ENCODE peak calls at places on chromosomes 16 and 17, in eight cellular contexts. J is A673, P is fibroblast of lung, U is GM23248, Y is ascending aorta, Z is keratinocyte, K is body of pancreas, R is A549. W is an unnamed sample.

GRCh38 chr16:20883554-20884239 is 16.5 kb downstream of the DCUN1D3 start:
- DNase-seq in J (no peak), P (peak; percentile 42), U (no peak), Y (no peak), Z (no peak), K (no peak), R (no peak), W (no peak)

GRCh38 chr17:71251276-71251675 is 869.5 kb upstream of the SOX9 start:
- DNase-seq in J (no peak), P (peak; percentile 41), U (peak; percentile 20), Y (no peak), Z (no peak), K (no peak), R (no peak), W (no peak)

GRCh38 chr16:69779724-69780123 is 17.6 kb downstream of the WWP2 start:
- DNase-seq in J (no peak), P (no peak), U (no peak), Y (no peak), Z (no peak), K (no peak), R (no peak), W (no peak)

GRCh38 chr16:16108759-16109158 is 114.5 kb downstream of the ABCC6 start:
- DNase-seq in J (no peak), P (no peak), U (no peak), Y (no peak), Z (no peak), K (peak; percentile 34), R (no peak), W (no peak)

GRCh38 chr16:27317738-27318398 is 4.1 kb downstream of the IL4R start:
- DNase-seq in J (no peak), P (no peak), U (no peak), Y (no peak), Z (no peak), K (no peak), R (no peak), W (peak; percentile 38)

GRCh38 chr17:28807925-28808641 is 34.5 kb downstream of the FAM222B start:
- DNase-seq in J (peak; percentile 31), P (peak; percentile 93), U (peak; percentile 91), Y (no peak), Z (peak; percentile 35), K (peak; percentile 30), R (peak; percentile 78), W (no peak)

GRCh38 chr16:11604783-11605563 is 18.3 kb upstream of the LITAF start:
- DNase-seq in J (peak; percentile 26), P (peak; percentile 85), U (peak; percentile 76), Y (no peak), Z (no peak), K (peak; percentile 36), R (no peak), W (no peak)

GRCh38 chr16:84138824-84139627 is 6.0 kb downstream of the HSDL1 start:
- DNase-seq in J (peak; percentile 49), P (peak; percentile 54), U (peak; percentile 73), Y (no peak), Z (no peak), K (no peak), R (no peak), W (no peak)

GRCh38 chr16:57446530-57447141 is 549 bp downstream of the CIAPIN1 start:
- DNase-seq in J (peak; percentile 34), P (peak; percentile 20), U (peak; percentile 67), Y (no peak), Z (peak; percentile 30), K (peak; percentile 48), R (peak; percentile 29), W (no peak)

GRCh38 chr17:75515523-75516254 is at the start of gene CASKIN2:
- DNase-seq in J (peak; percentile 92), P (peak; percentile 91), U (peak; percentile 91), Y (peak; percentile 77), Z (no peak), K (peak; percentile 99), R (peak; percentile 94), W (peak; percentile 52)

GRCh38 chr17:49576121-49576905 is 642 bp downstream of the NXPH3 start:
- DNase-seq in J (peak; percentile 56), P (peak; percentile 20), U (peak; percentile 78), Y (no peak), Z (no peak), K (peak; percentile 34), R (peak; percentile 33), W (no peak)

GRCh38 chr17:67521773-67522069 is 144.6 kb downstream of the PITPNC1 start:
- DNase-seq in J (no peak), P (no peak), U (no peak), Y (no peak), Z (no peak), K (no peak), R (no peak), W (no peak)

GRCh38 chr17:10579270-10579669 is 29.8 kb upstream of the MYH2 start:
- DNase-seq in J (no peak), P (no peak), U (no peak), Y (no peak), Z (no peak), K (no peak), R (no peak), W (no peak)

GRCh38 chr16:81403601-81404391 is 40.8 kb upstream of the CMIP start:
- DNase-seq in J (peak; percentile 83), P (peak; percentile 60), U (peak; percentile 85), Y (peak; percentile 26), Z (peak; percentile 13), K (peak; percentile 86), R (peak; percentile 92), W (peak; percentile 65)

GRCh38 chr17:38735161-38735997 is 5.2 kb downstream of the CISD3 start:
- DNase-seq in J (peak; percentile 52), P (peak; percentile 38), U (peak; percentile 50), Y (no peak), Z (no peak), K (peak; percentile 70), R (peak; percentile 50), W (peak; percentile 41)

GRCh38 chr17:78293896-78294295 is 62.5 kb downstream of the TMEM235 start:
- DNase-seq in J (no peak), P (no peak), U (no peak), Y (no peak), Z (no peak), K (no peak), R (no peak), W (no peak)

GRCh38 chr17:81515530-81516041 is 3.0 kb upstream of the ACTG1 start:
- DNase-seq in J (no peak), P (no peak), U (no peak), Y (no peak), Z (no peak), K (no peak), R (no peak), W (no peak)

GRCh38 chr16:85390511-85391174 is 222.5 kb upstream of the GSE1 start:
- DNase-seq in J (peak; percentile 74), P (peak; percentile 94), U (peak; percentile 97), Y (no peak), Z (no peak), K (peak; percentile 50), R (peak; percentile 87), W (no peak)

GRCh38 chr16:12387786-12388185 is 411.3 kb downstream of the SNX29 start:
- DNase-seq in J (no peak), P (no peak), U (no peak), Y (no peak), Z (no peak), K (no peak), R (no peak), W (no peak)

GRCh38 chr17:42285346-42286050 is 2.8 kb upstream of the STAT5A start:
- DNase-seq in J (no peak), P (no peak), U (no peak), Y (no peak), Z (no peak), K (no peak), R (no peak), W (no peak)

GRCh38 chr16:27204232-27204915 is 1.0 kb downstream of the KDM8 start:
- DNase-seq in J (no peak), P (no peak), U (peak; percentile 65), Y (no peak), Z (no peak), K (no peak), R (no peak), W (no peak)

GRCh38 chr16:30663820-30664528 is 5.7 kb downstream of the FBRS start:
- DNase-seq in J (no peak), P (no peak), U (no peak), Y (no peak), Z (no peak), K (no peak), R (no peak), W (no peak)

GRCh38 chr16:49500211-49500610 is 126.6 kb downstream of the C16orf78 start:
- DNase-seq in J (no peak), P (no peak), U (no peak), Y (no peak), Z (no peak), K (no peak), R (no peak), W (no peak)

GRCh38 chr16:35154627-35155026 is 1695.2 kb downstream of the TP53TG3F start:
- DNase-seq in J (no peak), P (no peak), U (no peak), Y (no peak), Z (no peak), K (no peak), R (no peak), W (no peak)
- H3K9me3 ChIP-seq in J (peaks cover 41% of the 10 kb centered on the region), P (no peaks in the 10 kb centered on the region), U (peaks cover 4% of the 10 kb centered on the region), Y (no peaks in the 10 kb centered on the region), Z (no peaks in the 10 kb centered on the region), K (no peaks in the 10 kb centered on the region), R (no peaks in the 10 kb centered on the region), W (no peaks in the 10 kb centered on the region)

DNA sequence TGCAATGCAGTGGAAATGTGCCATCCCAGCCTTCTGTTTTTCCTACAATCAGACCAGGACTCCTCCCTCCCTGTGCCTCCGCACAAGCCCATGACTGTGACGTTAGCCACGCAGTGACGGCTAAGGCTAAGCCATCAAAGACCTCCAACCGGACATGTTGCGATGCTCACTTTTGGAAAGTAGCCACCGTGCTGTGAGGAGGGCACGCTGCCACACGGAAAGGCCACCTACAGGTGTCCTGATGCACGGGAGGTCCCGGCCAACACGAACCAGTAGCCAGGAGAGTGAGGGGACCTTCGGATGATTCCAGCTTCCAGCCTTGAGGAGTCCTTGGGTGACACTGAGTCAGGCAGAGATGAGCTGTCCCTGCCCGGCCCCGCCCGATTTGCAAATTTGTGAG is 53.9 kb downstream of the FOXL1 start:
- DNase-seq in J (no peak), P (no peak), U (no peak), Y (no peak), Z (no peak), K (no peak), R (no peak), W (no peak)
- H3K27ac ChIP-seq in J (no peak overlapping the region), P (no peak overlapping the region), U (peak overlapping the region; percentile 59), Y (no peak overlapping the region), Z (no peak overlapping the region), K (no peak overlapping the region), R (no peak overlapping the region), W (no peak overlapping the region)

DNA sequence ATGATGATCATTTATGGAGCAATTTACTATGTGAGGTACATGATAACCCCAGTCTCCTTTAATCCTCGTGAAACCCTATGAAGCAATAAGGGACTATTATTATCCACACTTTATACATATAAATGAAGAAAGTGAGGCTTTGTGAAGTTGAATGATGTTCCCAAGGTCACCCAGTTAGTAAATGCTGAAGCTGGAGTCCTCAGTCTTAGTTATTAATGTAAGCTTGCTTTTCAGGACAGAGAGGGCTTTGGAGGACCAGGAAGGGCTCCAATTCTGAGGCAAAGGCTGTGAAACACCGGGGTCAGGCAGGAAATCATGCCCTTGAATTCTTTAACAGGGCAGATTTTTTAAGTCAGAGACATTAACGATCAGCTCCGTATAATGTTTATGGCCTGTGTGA is 36.8 kb downstream of the KSR1 start:
- DNase-seq in J (no peak), P (no peak), U (no peak), Y (no peak), Z (no peak), K (no peak), R (no peak), W (no peak)
- H3K4me1 ChIP-seq in J (peaks cover 63% of the 10 kb centered on the region), P (peaks cover 8% of the 10 kb centered on the region), U (peaks cover 19% of the 10 kb centered on the region), Y (no peaks in the 10 kb centered on the region), Z (peaks cover 25% of the 10 kb centered on the region), K (peaks cover 85% of the 10 kb centered on the region), R (peaks cover 75% of the 10 kb centered on the region), W (no peaks in the 10 kb centered on the region)

GRCh38 chr16:64308721-64309120 is 813.1 kb downstream of the CDH11 start:
- DNase-seq in J (no peak), P (no peak), U (no peak), Y (no peak), Z (no peak), K (no peak), R (no peak), W (no peak)
- H3K9me3 ChIP-seq in J (peaks cover 5% of the 10 kb centered on the region), P (no peaks in the 10 kb centered on the region), U (no peaks in the 10 kb centered on the region), Y (no peaks in the 10 kb centered on the region), Z (no peaks in the 10 kb centered on the region), K (no peaks in the 10 kb centered on the region), R (no peaks in the 10 kb centered on the region), W (no peaks in the 10 kb centered on the region)